ENCODE peak calls at places on chromosome 19, in nine cellular contexts. W is effector CD4-positive, alpha-beta T cell; S is posterior cingulate gyrus; L is stomach; G is ovary; B is NCI-H2029 treated with DMSO at 0.1 percent for 48 hours; T is GM04504; K is GM10248; O is skeletal muscle cell. V is an unnamed sample.

GRCh38 chr19:41154060-41154459 is 39.0 kb upstream of the CYP2S1 start:
- DNase-seq in S (no peak), G (no peak), K (no peak), W (no peak), B (no peak), L (no peak), O (no peak), T (no peak), V (no peak)

GRCh38 chr19:39941151-39941550 is 6.7 kb upstream of the FCGBP start:
- DNase-seq in W (no peak), O (no peak), G (no peak), K (no peak), S (no peak), B (no peak), T (no peak), L (peak; percentile 13), V (no peak)

GRCh38 chr19:13987101-13987890 is 18.8 kb downstream of the RFX1 start:
- DNase-seq in T (no peak), O (no peak), S (no peak), L (peak; percentile 45), K (no peak), W (no peak), G (no peak), B (peak; percentile 57), V (peak; percentile 77)

GRCh38 chr19:34386645-34387445 is 17.4 kb upstream of the PDCD2L start:
- DNase-seq in O (no peak), K (no peak), S (no peak), B (no peak), G (no peak), W (no peak), T (no peak), L (no peak), V (no peak)

GRCh38 chr19:11659612-11660011 is 62.3 kb downstream of the ZNF627 start:
- DNase-seq in L (no peak), S (no peak), W (no peak), T (peak; percentile 2), B (no peak), O (no peak), G (no peak), K (peak; percentile 41), V (no peak)

GRCh38 chr19:16015805-16016173 is 60.5 kb upstream of the TPM4 start:
- DNase-seq in W (no peak), T (no peak), B (no peak), G (no peak), L (no peak), O (no peak), K (no peak), S (no peak), V (no peak)

GRCh38 chr19:2353895-2354592 is 6.0 kb upstream of the TMPRSS9 start:
- DNase-seq in S (no peak), O (no peak), T (no peak), G (no peak), B (no peak), W (no peak), L (no peak), K (no peak), V (no peak)

GRCh38 chr19:24032651-24033050 is 54.3 kb upstream of the ZNF254 start:
- DNase-seq in B (no peak), L (no peak), S (no peak), W (no peak), T (no peak), O (no peak), K (no peak), G (peak; percentile 18), V (no peak)

GRCh38 chr19:32189956-32190706 is 155.3 kb upstream of the ZNF507 start:
- DNase-seq in S (no peak), T (no peak), K (no peak), O (no peak), B (no peak), W (no peak), G (no peak), L (no peak), V (no peak)

GRCh38 chr19:49862411-49863253 is 4.7 kb downstream of the PNKP start:
- DNase-seq in K (no peak), L (no peak), S (no peak), B (no peak), T (no peak), O (no peak), G (peak; percentile 54), W (no peak), V (no peak)

GRCh38 chr19:36489139-36489919 is at the start of gene ZNF566:
- DNase-seq in S (peak; percentile 93), K (peak; percentile 95), O (peak; percentile 92), L (peak; percentile 87), T (peak; percentile 90), W (peak; percentile 91), G (peak; percentile 91), B (peak; percentile 85), V (peak; percentile 92)

GRCh38 chr19:42466521-42467436 is 24.0 kb upstream of the CXCL17 start:
- DNase-seq in S (no peak), K (peak; percentile 25), O (no peak), L (no peak), W (no peak), B (no peak), G (no peak), T (no peak), V (no peak)

GRCh38 chr19:48284891-48285290 is 15.0 kb downstream of the ZNF114 start:
- DNase-seq in W (no peak), L (no peak), T (no peak), K (no peak), O (no peak), B (no peak), G (no peak), S (no peak), V (no peak)

GRCh38 chr19:12723643-12724426 is at the start of gene TNPO2:
- DNase-seq in T (no peak), S (peak; percentile 63), B (peak; percentile 57), K (peak; percentile 81), W (peak; percentile 44), L (peak; percentile 60), G (peak; percentile 55), O (no peak), V (peak; percentile 63)

GRCh38 chr19:41192574-41193419 is at the start of gene CYP2S1:
- DNase-seq in T (no peak), S (no peak), K (no peak), L (peak; percentile 72), O (no peak), B (no peak), G (no peak), W (no peak), V (no peak)

GRCh38 chr19:52094526-52094925 is 1.0 kb downstream of the ZNF841 start:
- DNase-seq in L (no peak), S (no peak), K (no peak), G (no peak), O (no peak), B (no peak), W (no peak), T (no peak), V (no peak)

GRCh38 chr19:47143322-47144073 is 12.9 kb downstream of the SAE1 start:
- DNase-seq in W (no peak), L (no peak), G (no peak), S (no peak), K (no peak), B (no peak), T (no peak), O (no peak), V (no peak)

GRCh38 chr19:1470864-1471513 is 8.0 kb downstream of the C19orf25 start:
- DNase-seq in T (no peak), O (no peak), L (no peak), B (no peak), G (no peak), S (peak; percentile 19), K (no peak), W (no peak), V (no peak)

GRCh38 chr19:41373993-41374392 is 2.3 kb upstream of the TMEM91 start:
- DNase-seq in W (no peak), T (peak; percentile 82), S (peak; percentile 75), K (no peak), O (peak; percentile 75), L (peak; percentile 88), B (peak; percentile 88), G (peak; percentile 93), V (no peak)